ENCODE peak calls at places on chromosomes 11 and 22, in seven cellular contexts. One of them, this sample, is unnamed.
A peak's percentile ranks its signal among the peaks of the same experiment; 100 is the strongest.

GRCh38 chr11:65491614-65492386 is 7.0 kb upstream of the MALAT1 start:
- DNase-seq in glutamatergic neuron: peak; percentile 52
- DNase-seq in coronary artery: peak; percentile 98
- DNase-seq in HFF-Myc: no peak
- DNase-seq in mucosa of descending colon: peak; percentile 93
- DNase-seq in Calu3: peak; percentile 88
- DNase-seq in lung: peak; percentile 83
- DNase-seq in this sample: no peak

GRCh38 chr11:66951927-66952337 is 6.3 kb downstream of the PC start:
- DNase-seq in glutamatergic neuron: peak; percentile 76
- DNase-seq in coronary artery: no peak
- DNase-seq in HFF-Myc: peak; percentile 70
- DNase-seq in mucosa of descending colon: no peak
- DNase-seq in Calu3: no peak
- DNase-seq in lung: no peak
- DNase-seq in this sample: no peak

GRCh38 chr11:48050304-48050703 is 69.9 kb downstream of the PTPRJ start:
- DNase-seq in glutamatergic neuron: no peak
- DNase-seq in coronary artery: no peak
- DNase-seq in HFF-Myc: no peak
- DNase-seq in mucosa of descending colon: no peak
- DNase-seq in Calu3: no peak
- DNase-seq in lung: no peak
- DNase-seq in this sample: no peak

GRCh38 chr22:28904211-28904808 is 20.9 kb downstream of the ZNRF3 start:
- DNase-seq in glutamatergic neuron: no peak
- DNase-seq in coronary artery: no peak
- DNase-seq in HFF-Myc: no peak
- DNase-seq in mucosa of descending colon: no peak
- DNase-seq in Calu3: no peak
- DNase-seq in lung: no peak
- DNase-seq in this sample: no peak

GRCh38 chr11:78350101-78350645 is 67.4 kb downstream of the GAB2 start:
- DNase-seq in glutamatergic neuron: no peak
- DNase-seq in coronary artery: no peak
- DNase-seq in HFF-Myc: no peak
- DNase-seq in mucosa of descending colon: no peak
- DNase-seq in Calu3: no peak
- DNase-seq in lung: no peak
- DNase-seq in this sample: no peak

GRCh38 chr22:36405671-36406070 is 17.9 kb upstream of the MYH9 start:
- DNase-seq in glutamatergic neuron: no peak
- DNase-seq in coronary artery: no peak
- DNase-seq in HFF-Myc: no peak
- DNase-seq in mucosa of descending colon: peak; percentile 70
- DNase-seq in Calu3: peak; percentile 40
- DNase-seq in lung: peak; percentile 72
- DNase-seq in this sample: no peak

GRCh38 chr11:9689721-9690120 is 25.8 kb downstream of the SWAP70 start:
- DNase-seq in glutamatergic neuron: no peak
- DNase-seq in coronary artery: no peak
- DNase-seq in HFF-Myc: no peak
- DNase-seq in mucosa of descending colon: no peak
- DNase-seq in Calu3: no peak
- DNase-seq in lung: no peak
- DNase-seq in this sample: no peak

GRCh38 chr22:39142088-39142667 is 10.3 kb downstream of the CBX7 start:
- DNase-seq in glutamatergic neuron: no peak
- DNase-seq in coronary artery: no peak
- DNase-seq in HFF-Myc: no peak
- DNase-seq in mucosa of descending colon: no peak
- DNase-seq in Calu3: no peak
- DNase-seq in lung: no peak
- DNase-seq in this sample: no peak

GRCh38 chr11:31943056-31943780 is 132.1 kb upstream of the PAX6 start:
- DNase-seq in glutamatergic neuron: no peak
- DNase-seq in coronary artery: no peak
- DNase-seq in HFF-Myc: no peak
- DNase-seq in mucosa of descending colon: no peak
- DNase-seq in Calu3: no peak
- DNase-seq in lung: no peak
- DNase-seq in this sample: no peak

GRCh38 chr11:44960200-44960845 is 9.6 kb upstream of the TP53I11 start:
- DNase-seq in glutamatergic neuron: no peak
- DNase-seq in coronary artery: no peak
- DNase-seq in HFF-Myc: no peak
- DNase-seq in mucosa of descending colon: no peak
- DNase-seq in Calu3: no peak
- DNase-seq in lung: no peak
- DNase-seq in this sample: peak; percentile 65

GRCh38 chr11:106132582-106133354 is 55.3 kb downstream of the AASDHPPT start:
- DNase-seq in glutamatergic neuron: no peak
- DNase-seq in coronary artery: no peak
- DNase-seq in HFF-Myc: no peak
- DNase-seq in mucosa of descending colon: no peak
- DNase-seq in Calu3: no peak
- DNase-seq in lung: no peak
- DNase-seq in this sample: no peak

GRCh38 chr22:49019737-49020136 is 807.9 kb downstream of the BRD1 start:
- DNase-seq in glutamatergic neuron: no peak
- DNase-seq in coronary artery: peak; percentile 43
- DNase-seq in HFF-Myc: no peak
- DNase-seq in mucosa of descending colon: peak; percentile 14
- DNase-seq in Calu3: no peak
- DNase-seq in lung: no peak
- DNase-seq in this sample: no peak

GRCh38 chr22:32796865-32797573 is 4.5 kb upstream of the TIMP3 start:
- DNase-seq in glutamatergic neuron: peak; percentile 73
- DNase-seq in coronary artery: peak; percentile 81
- DNase-seq in HFF-Myc: peak; percentile 55
- DNase-seq in mucosa of descending colon: peak; percentile 64
- DNase-seq in Calu3: peak; percentile 71
- DNase-seq in lung: peak; percentile 57
- DNase-seq in this sample: peak; percentile 24

GRCh38 chr11:123272565-123272964 is 77.5 kb upstream of the CLMP start:
- DNase-seq in glutamatergic neuron: no peak
- DNase-seq in coronary artery: no peak
- DNase-seq in HFF-Myc: no peak
- DNase-seq in mucosa of descending colon: no peak
- DNase-seq in Calu3: no peak
- DNase-seq in lung: no peak
- DNase-seq in this sample: no peak

GRCh38 chr11:35148163-35148562 is 9.2 kb downstream of the CD44 start:
- DNase-seq in glutamatergic neuron: no peak
- DNase-seq in coronary artery: no peak
- DNase-seq in HFF-Myc: no peak
- DNase-seq in mucosa of descending colon: no peak
- DNase-seq in Calu3: no peak
- DNase-seq in lung: no peak
- DNase-seq in this sample: no peak

GRCh38 chr11:99814738-99815137 is 794.0 kb downstream of the CNTN5 start:
- DNase-seq in glutamatergic neuron: no peak
- DNase-seq in coronary artery: no peak
- DNase-seq in HFF-Myc: no peak
- DNase-seq in mucosa of descending colon: no peak
- DNase-seq in Calu3: no peak
- DNase-seq in lung: no peak
- DNase-seq in this sample: no peak

GRCh38 chr11:12215192-12215591 is 104.8 kb downstream of the MICAL2 start:
- DNase-seq in glutamatergic neuron: no peak
- DNase-seq in coronary artery: no peak
- DNase-seq in HFF-Myc: no peak
- DNase-seq in mucosa of descending colon: no peak
- DNase-seq in Calu3: no peak
- DNase-seq in lung: peak; percentile 40
- DNase-seq in this sample: no peak

GRCh38 chr11:109519253-109519652 is 97.3 kb downstream of the C11orf87 start:
- DNase-seq in glutamatergic neuron: no peak
- DNase-seq in coronary artery: no peak
- DNase-seq in HFF-Myc: no peak
- DNase-seq in mucosa of descending colon: no peak
- DNase-seq in Calu3: no peak
- DNase-seq in lung: no peak
- DNase-seq in this sample: no peak

GRCh38 chr11:57316017-57316416 is 8.7 kb downstream of the TNKS1BP1 start:
- DNase-seq in glutamatergic neuron: no peak
- DNase-seq in coronary artery: no peak
- DNase-seq in HFF-Myc: no peak
- DNase-seq in mucosa of descending colon: no peak
- DNase-seq in Calu3: no peak
- DNase-seq in lung: no peak
- DNase-seq in this sample: no peak

DNA sequence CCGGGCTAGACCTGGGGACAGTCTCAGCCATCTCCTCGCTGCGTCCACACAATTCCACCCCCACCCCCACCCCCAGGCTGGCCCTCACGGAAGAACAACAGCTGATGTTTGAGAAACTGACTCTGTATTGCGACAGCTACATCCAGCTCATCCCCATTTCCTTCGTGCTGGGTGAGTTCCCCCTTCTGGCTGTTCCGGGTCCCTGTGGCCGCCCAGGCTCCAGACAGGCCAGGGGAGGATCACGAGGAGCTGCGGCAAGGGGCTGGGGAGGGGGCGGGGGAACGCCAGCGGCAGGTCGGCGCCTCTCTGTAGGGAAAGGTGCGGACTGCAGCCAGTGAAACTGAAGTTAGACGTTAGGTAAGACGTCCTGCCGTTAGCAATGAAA is 4.9 kb downstream of the BEST1 start:
- DNase-seq in glutamatergic neuron: peak; percentile 53
- DNase-seq in coronary artery: peak; percentile 86
- DNase-seq in HFF-Myc: no peak
- DNase-seq in mucosa of descending colon: peak; percentile 76
- DNase-seq in Calu3: no peak
- DNase-seq in lung: peak; percentile 73
- DNase-seq in this sample: no peak
- TF ChIP-seq CTCF in glutamatergic neuron: no peak
- TF ChIP-seq CTCF in coronary artery: no peak
- TF ChIP-seq CTCF in HFF-Myc: peak; percentile 2
- TF ChIP-seq CTCF in mucosa of descending colon: no peak
- TF ChIP-seq CTCF in Calu3: no peak
- TF ChIP-seq CTCF in lung: no peak
- TF ChIP-seq CTCF in this sample: no peak

GRCh38 chr11:3049430-3050243 is 7.6 kb downstream of the CARS1 start:
- DNase-seq in glutamatergic neuron: no peak
- DNase-seq in coronary artery: peak; percentile 89
- DNase-seq in HFF-Myc: peak; percentile 87
- DNase-seq in mucosa of descending colon: peak; percentile 87
- DNase-seq in Calu3: peak; percentile 75
- DNase-seq in lung: peak; percentile 59
- DNase-seq in this sample: no peak
- TF ChIP-seq CTCF in glutamatergic neuron: no peak
- TF ChIP-seq CTCF in coronary artery: no peak
- TF ChIP-seq CTCF in HFF-Myc: peak; percentile 29
- TF ChIP-seq CTCF in mucosa of descending colon: no peak
- TF ChIP-seq CTCF in Calu3: no peak
- TF ChIP-seq CTCF in lung: no peak
- TF ChIP-seq CTCF in this sample: no peak

DNA sequence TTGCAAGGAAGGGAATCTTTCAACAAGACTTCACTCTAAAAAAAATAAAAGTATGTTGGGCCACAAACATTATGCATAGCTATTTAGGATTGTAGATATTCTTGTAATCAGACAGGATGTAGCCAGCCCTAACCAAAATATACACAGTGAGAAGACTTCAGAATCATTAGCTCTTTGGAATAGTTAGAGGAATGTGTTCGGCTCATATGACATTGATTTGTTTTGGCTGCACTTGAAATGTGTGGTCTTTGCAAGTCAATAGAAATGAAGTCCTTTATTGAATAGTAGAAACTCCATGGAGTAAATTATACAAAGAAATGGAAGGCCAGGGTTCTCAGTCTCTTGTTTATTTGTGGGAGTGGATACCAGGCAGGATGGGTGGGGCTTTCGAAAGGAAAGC is 692.1 kb downstream of the NTM start:
- DNase-seq in glutamatergic neuron: no peak
- DNase-seq in coronary artery: no peak
- DNase-seq in HFF-Myc: no peak
- DNase-seq in mucosa of descending colon: no peak
- DNase-seq in Calu3: no peak
- DNase-seq in lung: no peak
- DNase-seq in this sample: no peak
- TF ChIP-seq CTCF in glutamatergic neuron: no peak
- TF ChIP-seq CTCF in coronary artery: no peak
- TF ChIP-seq CTCF in HFF-Myc: no peak
- TF ChIP-seq CTCF in mucosa of descending colon: no peak
- TF ChIP-seq CTCF in Calu3: no peak
- TF ChIP-seq CTCF in lung: no peak
- TF ChIP-seq CTCF in this sample: no peak

DNA sequence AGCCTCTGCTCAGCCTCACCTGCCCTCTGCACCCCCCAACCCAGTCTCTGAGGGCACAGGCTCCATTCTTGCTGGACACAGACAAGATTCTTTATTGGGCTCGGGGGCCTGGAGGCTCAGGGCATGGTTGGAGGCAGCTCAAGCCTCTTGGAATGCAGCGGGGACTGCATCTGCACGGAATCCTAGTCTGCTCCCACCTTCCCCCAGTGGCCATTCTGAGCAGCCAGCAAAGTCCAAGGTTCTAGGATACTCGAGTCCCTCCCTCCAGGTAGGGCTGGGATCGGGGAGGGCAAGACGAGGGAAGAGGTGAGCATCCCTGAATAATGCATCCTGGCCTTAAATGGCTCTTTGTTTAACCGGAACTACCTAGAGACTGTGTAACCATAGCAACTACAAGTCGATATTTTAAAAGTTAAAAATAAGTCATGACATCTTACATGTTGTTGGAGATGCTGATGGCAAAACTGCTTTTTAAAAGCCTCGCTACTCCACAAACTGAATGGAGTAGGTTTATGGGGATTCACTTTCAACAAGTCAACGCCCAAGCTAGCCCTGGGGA is 10.7 kb upstream of the IGSF22 start:
- DNase-seq in glutamatergic neuron: no peak
- DNase-seq in coronary artery: no peak
- DNase-seq in HFF-Myc: no peak
- DNase-seq in mucosa of descending colon: no peak
- DNase-seq in Calu3: peak; percentile 10
- DNase-seq in lung: no peak
- DNase-seq in this sample: no peak
- TF ChIP-seq CTCF in glutamatergic neuron: no peak
- TF ChIP-seq CTCF in coronary artery: no peak
- TF ChIP-seq CTCF in HFF-Myc: no peak
- TF ChIP-seq CTCF in mucosa of descending colon: no peak
- TF ChIP-seq CTCF in Calu3: no peak
- TF ChIP-seq CTCF in lung: no peak
- TF ChIP-seq CTCF in this sample: no peak

GRCh38 chr22:17171016-17171312 is 11.9 kb upstream of the HDHD5 start:
- DNase-seq in glutamatergic neuron: no peak
- DNase-seq in coronary artery: no peak
- DNase-seq in HFF-Myc: no peak
- DNase-seq in mucosa of descending colon: no peak
- DNase-seq in Calu3: no peak
- DNase-seq in lung: no peak
- DNase-seq in this sample: no peak
- TF ChIP-seq CTCF in glutamatergic neuron: no peak
- TF ChIP-seq CTCF in coronary artery: no peak
- TF ChIP-seq CTCF in HFF-Myc: no peak
- TF ChIP-seq CTCF in mucosa of descending colon: no peak
- TF ChIP-seq CTCF in Calu3: no peak
- TF ChIP-seq CTCF in lung: no peak
- TF ChIP-seq CTCF in this sample: peak; percentile 5

GRCh38 chr11:112440518-112440917 is 179.9 kb upstream of the PLET1 start:
- DNase-seq in glutamatergic neuron: no peak
- DNase-seq in coronary artery: no peak
- DNase-seq in HFF-Myc: no peak
- DNase-seq in mucosa of descending colon: no peak
- DNase-seq in Calu3: no peak
- DNase-seq in lung: no peak
- DNase-seq in this sample: no peak
- TF ChIP-seq CTCF in glutamatergic neuron: no peak
- TF ChIP-seq CTCF in coronary artery: no peak
- TF ChIP-seq CTCF in HFF-Myc: peak; percentile 26
- TF ChIP-seq CTCF in mucosa of descending colon: no peak
- TF ChIP-seq CTCF in Calu3: no peak
- TF ChIP-seq CTCF in lung: no peak
- TF ChIP-seq CTCF in this sample: peak; percentile 17